ENCODE peak calls at places on chromosomes 4 and X, in ten cellular contexts. O is NCI-H345; T is activated naive CD4-positive, alpha-beta T cell treated with anti-CD3 and anti-CD28 coated beads, Interleukin-2, amount 10 ng/mL, durations not matched to agents 7 days and 5 days; X is lower lobe of right lung; W is RWPE1; U is DMS 273 treated with DMSO at 0.1 percent for 48 hours; Y is MCF 10A; F is head of caudate nucleus; S is activated T-helper 1 cell treated with anti-CD3 and anti-CD28 coated beads, Interleukin-12 subunit alpha, Interleukin-12 subunit beta, Interleukin-2, Interleukin-4 antibody, amounts not matched to agents 30 ng/mL and 10 ng/mL and 1 ng/mL, durations not matched to agents 14 hours and 24 hours and 36 hours; R is right cardiac atrium. A is an unnamed sample.

GRCh38 chr4:3449574-3450534 is 8.1 kb downstream of the HGFAC start:
- DNase-seq in F (no peak), O (no peak), U (no peak), W (no peak), S (no peak), Y (no peak), X (no peak), R (peak; percentile 37), T (no peak), A (no peak)

GRCh38 chr4:122895336-122895995 is 26.9 kb downstream of the NUDT6 start:
- DNase-seq in U (no peak), S (no peak), T (no peak), F (no peak), X (no peak), W (no peak), Y (peak; percentile 16), O (no peak), R (no peak), A (no peak)

GRCh38 chr4:87081826-87082225 is 138.6 kb downstream of the KLHL8 start:
- DNase-seq in F (no peak), T (no peak), O (no peak), U (no peak), S (no peak), Y (peak; percentile 37), R (no peak), X (no peak), W (no peak), A (no peak)

GRCh38 chrX:149513713-149514427 is 8.8 kb upstream of the IDS start:
- DNase-seq in X (no peak), Y (no peak), R (no peak), O (no peak), T (no peak), U (no peak), S (no peak), W (no peak), F (no peak), A (no peak)

GRCh38 chr4:174490356-174490969 is 31.8 kb downstream of the HPGD start:
- DNase-seq in O (no peak), F (no peak), R (no peak), X (no peak), Y (peak; percentile 36), T (no peak), S (no peak), U (no peak), W (peak; percentile 8), A (no peak)

GRCh38 chr4:156825074-156825473 is 146.5 kb downstream of the PDGFC start:
- DNase-seq in T (no peak), S (no peak), Y (peak; percentile 43), R (no peak), X (no peak), U (no peak), F (no peak), O (no peak), W (peak; percentile 7), A (no peak)

GRCh38 chrX:150828785-150829184 is 69.7 kb downstream of the CD99L2 start:
- DNase-seq in F (no peak), S (no peak), O (no peak), Y (no peak), U (no peak), X (no peak), W (no peak), R (no peak), T (no peak), A (no peak)

GRCh38 chr4:124060261-124060918 is 652.1 kb downstream of the ANKRD50 start:
- DNase-seq in R (peak; percentile 28), T (no peak), X (no peak), O (no peak), Y (peak; percentile 45), U (no peak), S (no peak), F (peak; percentile 1), W (no peak), A (peak; percentile 78)

GRCh38 chr4:126123933-126124332 is 809.2 kb downstream of the FAT4 start:
- DNase-seq in U (no peak), O (no peak), R (no peak), F (no peak), Y (peak; percentile 8), S (no peak), X (no peak), W (no peak), T (no peak), A (no peak)

GRCh38 chr4:20532871-20533870 is 167.1 kb upstream of the PACRGL start:
- DNase-seq in W (no peak), S (no peak), R (no peak), O (no peak), T (no peak), F (no peak), X (no peak), U (no peak), Y (peak; percentile 39), A (no peak)